ENCODE peak calls at places on chromosomes 1 and 21, in eight cellular contexts. One of them, this sample, is unnamed.
A peak's percentile ranks its signal among the peaks of the same experiment; 100 is the strongest.

GRCh38 chr1:56073614-56074356 is 505.6 kb downstream of the PLPP3 start:
- DNase-seq in heart left ventricle: peak; percentile 55
- DNase-seq in mesenchymal stem cell: peak; percentile 88
- DNase-seq in ovary: peak; percentile 59
- DNase-seq in IMR-90: peak; percentile 88
- DNase-seq in CD4-positive, CD25-positive, alpha-beta regulatory T cell: no peak
- DNase-seq in aorta: peak; percentile 88
- DNase-seq in hepatocyte: peak; percentile 27
- DNase-seq in this sample: no peak

GRCh38 chr1:19700046-19700777 is 35.5 kb downstream of the HTR6 start:
- DNase-seq in heart left ventricle: no peak
- DNase-seq in mesenchymal stem cell: no peak
- DNase-seq in ovary: no peak
- DNase-seq in IMR-90: no peak
- DNase-seq in CD4-positive, CD25-positive, alpha-beta regulatory T cell: no peak
- DNase-seq in aorta: no peak
- DNase-seq in hepatocyte: no peak
- DNase-seq in this sample: no peak

GRCh38 chr1:196462101-196462500 is 146.1 kb downstream of the KCNT2 start:
- DNase-seq in heart left ventricle: no peak
- DNase-seq in mesenchymal stem cell: peak; percentile 14
- DNase-seq in ovary: no peak
- DNase-seq in IMR-90: peak; percentile 2
- DNase-seq in CD4-positive, CD25-positive, alpha-beta regulatory T cell: no peak
- DNase-seq in aorta: no peak
- DNase-seq in hepatocyte: no peak
- DNase-seq in this sample: peak; percentile 56

GRCh38 chr1:234543442-234544093 is 64.6 kb upstream of the TARBP1 start:
- DNase-seq in heart left ventricle: no peak
- DNase-seq in mesenchymal stem cell: no peak
- DNase-seq in ovary: peak; percentile 60
- DNase-seq in IMR-90: no peak
- DNase-seq in CD4-positive, CD25-positive, alpha-beta regulatory T cell: no peak
- DNase-seq in aorta: no peak
- DNase-seq in hepatocyte: no peak
- DNase-seq in this sample: no peak

GRCh38 chr1:171495444-171495843 is 10.1 kb downstream of the PRRC2C start:
- DNase-seq in heart left ventricle: no peak
- DNase-seq in mesenchymal stem cell: no peak
- DNase-seq in ovary: no peak
- DNase-seq in IMR-90: peak; percentile 19
- DNase-seq in CD4-positive, CD25-positive, alpha-beta regulatory T cell: no peak
- DNase-seq in aorta: no peak
- DNase-seq in hepatocyte: no peak
- DNase-seq in this sample: no peak

GRCh38 chr1:41870076-41870562 is 48.6 kb downstream of the HIVEP3 start:
- DNase-seq in heart left ventricle: no peak
- DNase-seq in mesenchymal stem cell: peak; percentile 83
- DNase-seq in ovary: no peak
- DNase-seq in IMR-90: peak; percentile 82
- DNase-seq in CD4-positive, CD25-positive, alpha-beta regulatory T cell: no peak
- DNase-seq in aorta: no peak
- DNase-seq in hepatocyte: no peak
- DNase-seq in this sample: no peak

GRCh38 chr1:28812669-28813468 is 899 bp downstream of the OPRD1 start:
- DNase-seq in heart left ventricle: no peak
- DNase-seq in mesenchymal stem cell: no peak
- DNase-seq in ovary: no peak
- DNase-seq in IMR-90: no peak
- DNase-seq in CD4-positive, CD25-positive, alpha-beta regulatory T cell: no peak
- DNase-seq in aorta: no peak
- DNase-seq in hepatocyte: no peak
- DNase-seq in this sample: no peak

GRCh38 chr1:31261916-31262315 is 22.2 kb upstream of the NKAIN1 start:
- DNase-seq in heart left ventricle: no peak
- DNase-seq in mesenchymal stem cell: no peak
- DNase-seq in ovary: no peak
- DNase-seq in IMR-90: no peak
- DNase-seq in CD4-positive, CD25-positive, alpha-beta regulatory T cell: no peak
- DNase-seq in aorta: no peak
- DNase-seq in hepatocyte: no peak
- DNase-seq in this sample: no peak

GRCh38 chr1:64471218-64471719 is 1.3 kb downstream of the CACHD1 start:
- DNase-seq in heart left ventricle: peak; percentile 74
- DNase-seq in mesenchymal stem cell: peak; percentile 40
- DNase-seq in ovary: peak; percentile 64
- DNase-seq in IMR-90: no peak
- DNase-seq in CD4-positive, CD25-positive, alpha-beta regulatory T cell: no peak
- DNase-seq in aorta: peak; percentile 59
- DNase-seq in hepatocyte: peak; percentile 57
- DNase-seq in this sample: peak; percentile 88

GRCh38 chr1:109482796-109483638 is 688 bp upstream of the ATXN7L2 start:
- DNase-seq in heart left ventricle: peak; percentile 73
- DNase-seq in mesenchymal stem cell: no peak
- DNase-seq in ovary: peak; percentile 75
- DNase-seq in IMR-90: peak; percentile 13
- DNase-seq in CD4-positive, CD25-positive, alpha-beta regulatory T cell: peak; percentile 20
- DNase-seq in aorta: peak; percentile 65
- DNase-seq in hepatocyte: peak; percentile 55
- DNase-seq in this sample: peak; percentile 60

GRCh38 chr21:43754948-43755781 is 20.9 kb downstream of the CSTB start:
- DNase-seq in heart left ventricle: no peak
- DNase-seq in mesenchymal stem cell: no peak
- DNase-seq in ovary: peak; percentile 61
- DNase-seq in IMR-90: no peak
- DNase-seq in CD4-positive, CD25-positive, alpha-beta regulatory T cell: no peak
- DNase-seq in aorta: no peak
- DNase-seq in hepatocyte: no peak
- DNase-seq in this sample: no peak

GRCh38 chr1:231929311-231929710 is 302.7 kb downstream of the DISC1 start:
- DNase-seq in heart left ventricle: no peak
- DNase-seq in mesenchymal stem cell: peak; percentile 82
- DNase-seq in ovary: no peak
- DNase-seq in IMR-90: peak; percentile 67
- DNase-seq in CD4-positive, CD25-positive, alpha-beta regulatory T cell: no peak
- DNase-seq in aorta: no peak
- DNase-seq in hepatocyte: peak; percentile 29
- DNase-seq in this sample: peak; percentile 79

GRCh38 chr1:143691400-143691891 is 280.3 kb downstream of the FAM72C start:
- DNase-seq in heart left ventricle: no peak
- DNase-seq in mesenchymal stem cell: no peak
- DNase-seq in ovary: no peak
- DNase-seq in IMR-90: peak; percentile 39
- DNase-seq in CD4-positive, CD25-positive, alpha-beta regulatory T cell: no peak
- DNase-seq in aorta: no peak
- DNase-seq in hepatocyte: no peak
- DNase-seq in this sample: peak; percentile 19

GRCh38 chr21:44966135-44967081 is 26.6 kb downstream of the SLX9 start:
- DNase-seq in heart left ventricle: peak; percentile 78
- DNase-seq in mesenchymal stem cell: no peak
- DNase-seq in ovary: peak; percentile 72
- DNase-seq in IMR-90: no peak
- DNase-seq in CD4-positive, CD25-positive, alpha-beta regulatory T cell: no peak
- DNase-seq in aorta: peak; percentile 81
- DNase-seq in hepatocyte: no peak
- DNase-seq in this sample: no peak

GRCh38 chr21:45031231-45032191 is 42.9 kb upstream of the ADARB1 start:
- DNase-seq in heart left ventricle: no peak
- DNase-seq in mesenchymal stem cell: no peak
- DNase-seq in ovary: no peak
- DNase-seq in IMR-90: no peak
- DNase-seq in CD4-positive, CD25-positive, alpha-beta regulatory T cell: no peak
- DNase-seq in aorta: peak; percentile 49
- DNase-seq in hepatocyte: peak; percentile 9
- DNase-seq in this sample: no peak

GRCh38 chr21:36470294-36470693 is 9.6 kb downstream of the CLDN14 start:
- DNase-seq in heart left ventricle: no peak
- DNase-seq in mesenchymal stem cell: no peak
- DNase-seq in ovary: no peak
- DNase-seq in IMR-90: no peak
- DNase-seq in CD4-positive, CD25-positive, alpha-beta regulatory T cell: no peak
- DNase-seq in aorta: no peak
- DNase-seq in hepatocyte: no peak
- DNase-seq in this sample: no peak

GRCh38 chr1:33460947-33461629 is 11.4 kb upstream of the ZSCAN20 start:
- DNase-seq in heart left ventricle: no peak
- DNase-seq in mesenchymal stem cell: no peak
- DNase-seq in ovary: no peak
- DNase-seq in IMR-90: no peak
- DNase-seq in CD4-positive, CD25-positive, alpha-beta regulatory T cell: no peak
- DNase-seq in aorta: peak; percentile 76
- DNase-seq in hepatocyte: no peak
- DNase-seq in this sample: no peak

GRCh38 chr1:31667065-31667785 is 22.5 kb upstream of the PEF1 start:
- DNase-seq in heart left ventricle: peak; percentile 55
- DNase-seq in mesenchymal stem cell: no peak
- DNase-seq in ovary: no peak
- DNase-seq in IMR-90: no peak
- DNase-seq in CD4-positive, CD25-positive, alpha-beta regulatory T cell: no peak
- DNase-seq in aorta: no peak
- DNase-seq in hepatocyte: no peak
- DNase-seq in this sample: no peak

GRCh38 chr1:197976368-197976767 is 59.2 kb downstream of the LHX9 start:
- DNase-seq in heart left ventricle: no peak
- DNase-seq in mesenchymal stem cell: no peak
- DNase-seq in ovary: no peak
- DNase-seq in IMR-90: peak; percentile 15
- DNase-seq in CD4-positive, CD25-positive, alpha-beta regulatory T cell: peak; percentile 38
- DNase-seq in aorta: no peak
- DNase-seq in hepatocyte: no peak
- DNase-seq in this sample: no peak

GRCh38 chr1:187691439-187691838 is 862.7 kb downstream of the PLA2G4A start:
- DNase-seq in heart left ventricle: no peak
- DNase-seq in mesenchymal stem cell: peak; percentile 67
- DNase-seq in ovary: no peak
- DNase-seq in IMR-90: peak; percentile 98
- DNase-seq in CD4-positive, CD25-positive, alpha-beta regulatory T cell: no peak
- DNase-seq in aorta: no peak
- DNase-seq in hepatocyte: no peak
- DNase-seq in this sample: no peak

GRCh38 chr1:216210081-216210480 is 213.2 kb downstream of the USH2A start:
- DNase-seq in heart left ventricle: no peak
- DNase-seq in mesenchymal stem cell: peak; percentile 56
- DNase-seq in ovary: no peak
- DNase-seq in IMR-90: peak; percentile 69
- DNase-seq in CD4-positive, CD25-positive, alpha-beta regulatory T cell: no peak
- DNase-seq in aorta: peak; percentile 27
- DNase-seq in hepatocyte: no peak
- DNase-seq in this sample: no peak

GRCh38 chr21:45528028-45528705 is 14.1 kb downstream of the SLC19A1 start:
- DNase-seq in heart left ventricle: peak; percentile 37
- DNase-seq in mesenchymal stem cell: no peak
- DNase-seq in ovary: no peak
- DNase-seq in IMR-90: no peak
- DNase-seq in CD4-positive, CD25-positive, alpha-beta regulatory T cell: no peak
- DNase-seq in aorta: peak; percentile 28
- DNase-seq in hepatocyte: no peak
- DNase-seq in this sample: no peak

GRCh38 chr21:42159560-42160110 is 59.3 kb upstream of the ABCG1 start:
- DNase-seq in heart left ventricle: no peak
- DNase-seq in mesenchymal stem cell: no peak
- DNase-seq in ovary: no peak
- DNase-seq in IMR-90: no peak
- DNase-seq in CD4-positive, CD25-positive, alpha-beta regulatory T cell: no peak
- DNase-seq in aorta: no peak
- DNase-seq in hepatocyte: no peak
- DNase-seq in this sample: no peak

GRCh38 chr1:66436378-66437135 is 97.4 kb upstream of the SGIP1 start:
- DNase-seq in heart left ventricle: no peak
- DNase-seq in mesenchymal stem cell: no peak
- DNase-seq in ovary: no peak
- DNase-seq in IMR-90: peak; percentile 80
- DNase-seq in CD4-positive, CD25-positive, alpha-beta regulatory T cell: peak; percentile 82
- DNase-seq in aorta: no peak
- DNase-seq in hepatocyte: no peak
- DNase-seq in this sample: no peak

GRCh38 chr1:191993549-191993948 is 164.7 kb upstream of the RGS18 start:
- DNase-seq in heart left ventricle: no peak
- DNase-seq in mesenchymal stem cell: peak; percentile 57
- DNase-seq in ovary: no peak
- DNase-seq in IMR-90: peak; percentile 61
- DNase-seq in CD4-positive, CD25-positive, alpha-beta regulatory T cell: no peak
- DNase-seq in aorta: no peak
- DNase-seq in hepatocyte: no peak
- DNase-seq in this sample: peak; percentile 22

GRCh38 chr1:21378705-21379494 is 61.0 kb upstream of the NBPF3 start:
- DNase-seq in heart left ventricle: no peak
- DNase-seq in mesenchymal stem cell: no peak
- DNase-seq in ovary: no peak
- DNase-seq in IMR-90: no peak
- DNase-seq in CD4-positive, CD25-positive, alpha-beta regulatory T cell: no peak
- DNase-seq in aorta: no peak
- DNase-seq in hepatocyte: peak; percentile 56
- DNase-seq in this sample: no peak
- H3K4me1 ChIP-seq in heart left ventricle: no peaks in the 10 kb centered on the region
- H3K4me1 ChIP-seq in mesenchymal stem cell: no peaks in the 10 kb centered on the region
- H3K4me1 ChIP-seq in ovary: no peaks in the 10 kb centered on the region
- H3K4me1 ChIP-seq in IMR-90: no peaks in the 10 kb centered on the region
- H3K4me1 ChIP-seq in CD4-positive, CD25-positive, alpha-beta regulatory T cell: no peaks in the 10 kb centered on the region
- H3K4me1 ChIP-seq in aorta: no peaks in the 10 kb centered on the region
- H3K4me1 ChIP-seq in hepatocyte: no peaks in the 10 kb centered on the region
- H3K4me1 ChIP-seq in this sample: no peaks in the 10 kb centered on the region

DNA sequence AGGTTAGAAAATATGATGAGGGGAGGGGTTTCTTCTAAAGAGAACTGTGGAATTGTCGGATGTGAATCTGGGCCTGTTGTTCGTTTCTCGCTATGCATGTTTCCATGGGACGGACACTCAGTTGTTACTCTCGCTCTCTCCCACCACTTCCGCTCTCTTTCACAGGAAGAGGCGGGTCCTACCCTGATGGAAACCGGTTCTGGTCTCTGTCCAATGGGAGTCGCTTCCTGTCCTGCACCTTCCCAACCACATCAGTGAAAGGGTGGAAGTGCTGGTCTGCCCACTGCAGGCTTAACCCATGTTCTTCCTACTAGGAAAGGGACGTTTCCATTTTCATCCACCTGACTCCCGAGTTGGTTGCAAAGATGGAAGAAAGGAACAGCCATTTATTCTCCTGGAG is 119.4 kb downstream of the KCNJ15 start:
- DNase-seq in heart left ventricle: no peak
- DNase-seq in mesenchymal stem cell: no peak
- DNase-seq in ovary: no peak
- DNase-seq in IMR-90: no peak
- DNase-seq in CD4-positive, CD25-positive, alpha-beta regulatory T cell: no peak
- DNase-seq in aorta: no peak
- DNase-seq in hepatocyte: no peak
- DNase-seq in this sample: no peak
- H3K27ac ChIP-seq in heart left ventricle: no peak overlapping the region
- H3K27ac ChIP-seq in mesenchymal stem cell: no peak overlapping the region
- H3K27ac ChIP-seq in ovary: no peak overlapping the region
- H3K27ac ChIP-seq in IMR-90: no peak overlapping the region
- H3K27ac ChIP-seq in CD4-positive, CD25-positive, alpha-beta regulatory T cell: no peak overlapping the region
- H3K27ac ChIP-seq in aorta: no peak overlapping the region
- H3K27ac ChIP-seq in hepatocyte: no peak overlapping the region
- H3K27ac ChIP-seq in this sample: no peak overlapping the region

GRCh38 chr1:63245186-63245585 is 77.2 kb upstream of the FOXD3 start:
- DNase-seq in heart left ventricle: no peak
- DNase-seq in mesenchymal stem cell: no peak
- DNase-seq in ovary: no peak
- DNase-seq in IMR-90: no peak
- DNase-seq in CD4-positive, CD25-positive, alpha-beta regulatory T cell: no peak
- DNase-seq in aorta: no peak
- DNase-seq in hepatocyte: no peak
- DNase-seq in this sample: no peak
- H3K4me1 ChIP-seq in heart left ventricle: no peaks in the 10 kb centered on the region
- H3K4me1 ChIP-seq in mesenchymal stem cell: no peaks in the 10 kb centered on the region
- H3K4me1 ChIP-seq in ovary: no peaks in the 10 kb centered on the region
- H3K4me1 ChIP-seq in IMR-90: no peaks in the 10 kb centered on the region
- H3K4me1 ChIP-seq in CD4-positive, CD25-positive, alpha-beta regulatory T cell: no peaks in the 10 kb centered on the region
- H3K4me1 ChIP-seq in aorta: no peaks in the 10 kb centered on the region
- H3K4me1 ChIP-seq in hepatocyte: no peaks in the 10 kb centered on the region
- H3K4me1 ChIP-seq in this sample: no peaks in the 10 kb centered on the region

GRCh38 chr1:177648138-177648537 is 321.7 kb downstream of the SEC16B start:
- DNase-seq in heart left ventricle: no peak
- DNase-seq in mesenchymal stem cell: no peak
- DNase-seq in ovary: no peak
- DNase-seq in IMR-90: no peak
- DNase-seq in CD4-positive, CD25-positive, alpha-beta regulatory T cell: no peak
- DNase-seq in aorta: no peak
- DNase-seq in hepatocyte: no peak
- DNase-seq in this sample: no peak
- H3K27ac ChIP-seq in heart left ventricle: no peak overlapping the region
- H3K27ac ChIP-seq in mesenchymal stem cell: no peak overlapping the region
- H3K27ac ChIP-seq in ovary: no peak overlapping the region
- H3K27ac ChIP-seq in IMR-90: no peak overlapping the region
- H3K27ac ChIP-seq in CD4-positive, CD25-positive, alpha-beta regulatory T cell: no peak overlapping the region
- H3K27ac ChIP-seq in aorta: no peak overlapping the region
- H3K27ac ChIP-seq in hepatocyte: no peak overlapping the region
- H3K27ac ChIP-seq in this sample: no peak overlapping the region

This sample was measured in cardiac muscle cell.